ENCODE peak calls at places on chromosomes 5 and 9, in six cellular contexts. O, U, E, Z, D and G are unnamed samples. For H3K79me2, the result is how much of the 10 kb centered on the place peaks cover.

GRCh38 chr5:59517926-59518585 is 375.5 kb downstream of the PDE4D start:
- DNase-seq in D (peak), E (no peak), U (peak), O (peak), Z (peak), G (no peak)

GRCh38 chr9:114869845-114870244 is 60.5 kb downstream of the TNFSF8 start:
- DNase-seq in O (no peak), Z (no peak), E (peak), D (no peak), U (peak), G (no peak)

GRCh38 chr9:105479846-105480245 is 32.0 kb downstream of the FSD1L start:
- DNase-seq in E (no peak), U (no peak), D (no peak), O (no peak), Z (no peak), G (no peak)

GRCh38 chr9:81499021-81499454 is 190.3 kb downstream of the TLE1 start:
- DNase-seq in D (peak), E (peak), U (peak), Z (no peak), O (no peak), G (no peak)

GRCh38 chr9:115374724-115375268 is 256.8 kb upstream of the TNC start:
- DNase-seq in O (peak), Z (no peak), U (no peak), D (no peak), E (no peak), G (peak)

GRCh38 chr9:4207881-4208615 is 91.8 kb downstream of the GLIS3 start:
- DNase-seq in D (peak), E (no peak), Z (no peak), O (no peak), U (no peak), G (no peak)

GRCh38 chr9:95508242-95508967 is 8.4 kb downstream of the PTCH1 start:
- DNase-seq in Z (peak), O (peak), U (no peak), E (peak), D (no peak), G (no peak)

GRCh38 chr9:129489838-129490582 is 130.9 kb downstream of the C9orf50 start:
- DNase-seq in D (no peak), Z (no peak), E (no peak), U (no peak), O (no peak), G (no peak)

GRCh38 chr5:147057051-147057450 is 177.8 kb upstream of the STK32A start:
- DNase-seq in O (no peak), D (no peak), E (no peak), Z (no peak), U (no peak), G (no peak)

GRCh38 chr9:70389642-70390266 is 24.7 kb downstream of the KLF9 start:
- DNase-seq in Z (peak), E (no peak), U (peak), D (peak), O (peak), G (no peak)

GRCh38 chr9:70392189-70392588 is 22.3 kb downstream of the KLF9 start:
- DNase-seq in O (no peak), U (peak), E (no peak), Z (peak), D (no peak), G (no peak)

GRCh38 chr9:70392850-70393249 is 21.6 kb downstream of the KLF9 start:
- DNase-seq in Z (no peak), U (no peak), E (no peak), D (no peak), O (no peak), G (no peak)

GRCh38 chr9:70389188-70389587 is 25.3 kb downstream of the KLF9 start:
- DNase-seq in D (no peak), O (no peak), Z (no peak), U (no peak), E (no peak), G (no peak)

DNA sequence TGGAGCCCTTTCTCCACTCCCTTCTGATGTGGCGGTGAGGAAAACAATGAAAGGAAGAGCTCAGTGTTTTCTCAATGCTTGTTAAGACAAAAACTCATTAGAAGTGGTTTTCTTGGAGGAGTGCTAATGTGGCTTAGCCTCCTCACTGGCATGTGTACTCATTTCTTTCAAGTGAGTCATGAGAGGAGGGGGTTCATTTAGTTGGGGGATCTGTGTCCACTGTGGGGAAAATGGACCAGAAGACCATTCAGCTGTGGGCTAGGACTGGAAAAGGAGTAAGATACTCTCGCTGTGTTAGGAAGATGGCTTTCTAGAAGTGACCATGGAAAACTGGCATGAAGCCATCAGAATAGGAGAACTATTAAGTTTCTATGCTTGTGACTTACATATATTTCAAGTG is 23.5 kb downstream of the KLF9 start:
- DNase-seq in O (no peak), D (peak), Z (peak), U (no peak), E (no peak), G (no peak)
- H3K79me2 ChIP-seq in O (under half), D (half or more), Z (half or more), U (under half), E (half or more), G (under half)

DNA sequence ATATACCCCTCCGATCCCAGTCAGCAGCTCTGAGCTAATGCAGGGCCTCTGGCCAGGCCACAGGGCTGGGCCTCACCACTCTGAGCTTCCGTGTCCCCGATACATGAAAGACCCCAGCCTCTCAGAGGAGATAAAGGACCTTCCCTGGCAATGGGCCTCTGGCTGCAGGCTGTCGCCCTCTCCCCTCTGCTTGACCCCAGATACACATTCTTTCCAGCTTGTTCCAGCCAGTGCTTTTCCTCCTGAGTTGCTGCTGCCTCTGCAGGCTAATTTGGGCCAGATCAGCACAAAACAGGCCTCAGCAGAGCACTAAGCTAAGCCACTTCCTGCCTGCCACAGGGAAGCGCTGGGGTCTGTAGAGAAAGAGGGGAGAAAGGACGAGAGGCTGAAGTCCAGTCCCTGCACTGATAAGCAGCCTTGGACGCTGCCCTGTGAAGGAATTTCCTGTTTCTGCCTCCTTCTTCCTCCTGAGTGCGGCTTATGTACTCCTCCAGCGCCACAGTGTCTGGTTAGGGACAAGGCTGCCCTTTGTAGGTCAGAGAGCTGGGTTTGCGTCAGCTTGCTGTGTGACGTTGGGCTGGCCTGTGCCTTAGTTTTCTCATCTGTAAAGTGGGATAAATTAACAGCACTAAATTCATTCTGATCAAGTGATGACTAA is 73.0 kb upstream of the IL17B start:
- DNase-seq in E (peak), Z (peak), U (no peak), D (peak), O (no peak), G (no peak)
- H2AFZ ChIP-seq in E (no peak), Z (peak), U (peak), D (peak), O (peak), G (peak)

DNA sequence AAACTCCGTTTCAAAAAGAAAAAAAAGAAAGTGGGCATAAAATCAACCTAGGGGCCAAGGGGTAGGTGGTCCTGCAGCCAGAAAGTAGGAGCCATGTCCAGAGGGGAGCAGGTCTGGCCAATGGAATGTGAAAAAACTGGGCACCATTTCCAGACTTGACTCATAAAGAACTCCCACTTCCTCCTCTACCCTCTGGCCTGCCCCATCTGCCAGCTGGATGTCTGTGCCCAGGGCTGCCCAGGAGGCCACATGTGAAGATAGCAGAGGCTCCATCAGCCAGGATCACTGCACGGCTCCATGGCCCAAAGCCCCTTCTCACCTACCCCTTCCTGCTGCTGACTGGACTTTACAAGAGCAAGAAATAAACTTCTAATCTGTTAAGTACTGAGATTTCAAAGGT is 42.1 kb upstream of the EEIG1 start:
- DNase-seq in Z (peak), O (no peak), U (peak), D (no peak), E (no peak), G (no peak)
- H3K79me2 ChIP-seq in Z (under half), O (under half), U (under half), D (under half), E (under half), G (under half)

GRCh38 chr9:125933056-125933455 is 185.9 kb downstream of the PBX3 start:
- DNase-seq in E (no peak), D (no peak), U (no peak), O (no peak), Z (no peak), G (no peak)

GRCh38 chr9:125929846-125930245 is 182.7 kb downstream of the PBX3 start:
- DNase-seq in O (peak), U (peak), E (no peak), D (peak), Z (no peak), G (no peak)

GRCh38 chr9:125931211-125931610 is 184.0 kb downstream of the PBX3 start:
- DNase-seq in E (no peak), O (no peak), D (no peak), Z (no peak), U (no peak), G (no peak)

DNA sequence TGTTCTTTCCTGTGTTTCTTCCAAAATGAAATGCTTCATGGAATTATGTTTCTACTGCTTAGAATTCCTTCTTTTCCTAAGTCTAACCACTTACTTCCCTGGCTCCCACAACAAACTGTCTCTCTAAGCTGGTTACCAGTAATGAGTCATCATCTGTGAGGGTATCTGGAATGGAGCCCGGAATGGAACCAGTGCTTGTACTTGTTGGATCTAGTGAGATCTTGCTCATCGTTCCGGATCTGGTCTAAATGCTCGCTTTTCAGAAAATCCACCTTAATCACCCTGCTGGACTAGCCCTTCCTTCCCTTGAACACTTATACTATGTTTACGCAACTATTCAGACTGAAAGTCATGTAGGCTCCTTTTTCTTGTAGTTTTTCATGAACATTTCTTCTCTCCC is 184.8 kb downstream of the PBX3 start:
- DNase-seq in Z (peak), D (peak), U (peak), O (peak), E (peak), G (peak)
- H2AFZ ChIP-seq in Z (no peak), D (no peak), U (no peak), O (no peak), E (no peak), G (no peak)

DNA sequence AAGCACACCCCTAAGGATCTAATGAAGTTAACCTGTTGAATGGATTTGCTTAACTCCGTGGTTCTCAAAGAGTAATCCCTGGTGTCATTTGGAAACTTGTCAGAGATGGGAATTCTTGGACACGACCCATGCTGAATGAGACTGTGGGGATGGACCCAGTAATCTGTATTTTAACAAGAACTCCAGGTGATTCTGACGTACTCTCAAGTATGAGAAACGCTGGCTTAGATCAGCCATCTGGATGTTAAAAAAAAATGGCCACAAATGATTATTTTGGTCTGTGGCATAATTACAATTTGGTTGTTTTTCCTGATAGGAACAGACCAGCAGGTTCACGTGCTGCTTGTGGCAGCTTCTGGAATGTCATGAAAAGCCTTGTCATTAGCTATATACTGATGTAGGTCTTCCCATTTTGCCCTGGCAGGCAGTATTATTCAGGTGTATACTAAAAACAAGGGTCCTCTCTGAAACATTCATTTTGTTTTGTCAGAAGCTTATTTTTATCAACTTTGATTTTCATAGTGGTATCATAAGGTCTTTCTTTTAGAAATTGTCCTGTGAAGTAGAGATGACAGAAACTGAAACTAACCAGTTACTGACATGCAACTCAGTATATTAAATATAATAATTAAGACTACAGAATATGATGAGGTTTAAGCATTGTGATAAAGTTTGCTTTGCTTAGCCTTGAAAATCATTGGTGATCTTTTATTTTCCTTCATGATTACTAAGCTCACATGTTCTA is 15.4 kb downstream of the CPEB4 start:
- DNase-seq in E (no peak), D (no peak), O (no peak), U (no peak), Z (no peak), G (no peak)
- H3K79me2 ChIP-seq in E (half or more), D (half or more), O (under half), U (half or more), Z (under half), G (under half)

GRCh38 chr5:145521066-145521465 is 314.1 kb downstream of the PRELID2 start:
- DNase-seq in U (no peak), O (no peak), Z (no peak), D (no peak), E (no peak), G (no peak)
- H2AFZ ChIP-seq in U (no peak), O (no peak), Z (no peak), D (no peak), E (no peak), G (peak)

DNA sequence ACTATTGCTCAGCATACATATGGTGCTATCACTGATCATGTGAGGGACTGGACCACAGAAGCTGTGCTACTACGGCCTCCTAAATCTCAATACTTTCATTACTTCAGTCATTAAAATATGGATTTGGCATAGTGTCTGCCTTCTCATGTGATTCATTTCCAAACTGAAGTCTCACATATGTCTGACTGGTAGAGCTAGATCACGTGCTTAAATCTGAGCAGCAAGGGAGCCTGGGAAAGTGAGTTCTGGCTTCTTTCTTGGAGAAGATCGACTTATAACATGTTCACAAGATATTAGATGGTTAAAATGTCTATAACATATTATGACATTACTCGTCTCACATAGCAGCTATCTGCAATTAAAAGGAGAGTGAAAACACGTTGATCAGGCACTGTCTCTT is 8.3 kb downstream of the KIF4B start:
- DNase-seq in O (no peak), D (no peak), U (no peak), Z (no peak), E (no peak), G (no peak)
- H3K79me2 ChIP-seq in O (under half), D (under half), U (under half), Z (under half), E (under half), G (under half)